ENCODE peak calls at places on chromosome 6, in ten cellular contexts. R is spleen, L is K562, O is sigmoid colon, E is breast epithelium, W is HepG2, T is GM12878, I is stomach, F is HCT116, U is H1. N is an unnamed sample.
A peak's percentile ranks its signal among the peaks of the same experiment; 100 is the strongest.

GRCh38 chr6:150142657-150143501 is at the start of gene PPP1R14C:
- DNase-seq in R (no peak), L (peak; percentile 92), O (no peak), E (no peak), W (no peak), T (no peak), I (no peak), F (no peak), U (no peak), N (peak; percentile 60)

GRCh38 chr6:25237579-25237978 is 41.6 kb upstream of the CARMIL1 start:
- DNase-seq in R (no peak), L (no peak), O (no peak), E (no peak), W (no peak), T (no peak), I (no peak), F (no peak), U (no peak), N (no peak)

GRCh38 chr6:13766201-13766634 is 48.1 kb downstream of the MCUR1 start:
- DNase-seq in R (no peak), L (peak; percentile 29), O (peak; percentile 41), E (no peak), W (no peak), T (no peak), I (no peak), F (peak; percentile 29), U (no peak), N (no peak)

GRCh38 chr6:56842602-56843475 is 112.1 kb upstream of the BEND6 start:
- DNase-seq in R (peak; percentile 79), L (no peak), O (peak; percentile 67), E (no peak), W (no peak), T (no peak), I (no peak), F (no peak), U (no peak), N (no peak)

GRCh38 chr6:25931411-25931709 is 869 bp upstream of the SLC17A2 start:
- DNase-seq in R (no peak), L (no peak), O (no peak), E (no peak), W (no peak), T (no peak), I (no peak), F (no peak), U (no peak), N (no peak)

GRCh38 chr6:116476021-116476678 is 15.0 kb downstream of the CALHM6 start:
- DNase-seq in R (no peak), L (no peak), O (no peak), E (no peak), W (peak; percentile 27), T (peak; percentile 62), I (no peak), F (no peak), U (no peak), N (peak; percentile 29)

GRCh38 chr6:158122048-158122447 is 46.0 kb downstream of the SERAC1 start:
- DNase-seq in R (no peak), L (no peak), O (no peak), E (no peak), W (peak; percentile 56), T (no peak), I (no peak), F (no peak), U (no peak), N (no peak)

GRCh38 chr6:51951924-51952323 is 135.5 kb downstream of the PKHD1 start:
- DNase-seq in R (no peak), L (no peak), O (no peak), E (no peak), W (no peak), T (no peak), I (no peak), F (no peak), U (no peak), N (no peak)

GRCh38 chr6:91711518-91711917 is 1124.6 kb upstream of the MAP3K7 start:
- DNase-seq in R (no peak), L (no peak), O (no peak), E (no peak), W (no peak), T (no peak), I (no peak), F (no peak), U (no peak), N (no peak)

GRCh38 chr6:147071786-147072185 is 132.4 kb upstream of the STXBP5 start:
- DNase-seq in R (no peak), L (no peak), O (no peak), E (no peak), W (no peak), T (no peak), I (no peak), F (no peak), U (no peak), N (no peak)

GRCh38 chr6:76416821-76417605 is 344.6 kb upstream of the IMPG1 start:
- DNase-seq in R (no peak), L (no peak), O (no peak), E (no peak), W (no peak), T (no peak), I (no peak), F (no peak), U (no peak), N (no peak)

GRCh38 chr6:51927450-51927849 is 160.0 kb downstream of the PKHD1 start:
- DNase-seq in R (no peak), L (no peak), O (no peak), E (no peak), W (no peak), T (no peak), I (no peak), F (no peak), U (no peak), N (no peak)

DNA sequence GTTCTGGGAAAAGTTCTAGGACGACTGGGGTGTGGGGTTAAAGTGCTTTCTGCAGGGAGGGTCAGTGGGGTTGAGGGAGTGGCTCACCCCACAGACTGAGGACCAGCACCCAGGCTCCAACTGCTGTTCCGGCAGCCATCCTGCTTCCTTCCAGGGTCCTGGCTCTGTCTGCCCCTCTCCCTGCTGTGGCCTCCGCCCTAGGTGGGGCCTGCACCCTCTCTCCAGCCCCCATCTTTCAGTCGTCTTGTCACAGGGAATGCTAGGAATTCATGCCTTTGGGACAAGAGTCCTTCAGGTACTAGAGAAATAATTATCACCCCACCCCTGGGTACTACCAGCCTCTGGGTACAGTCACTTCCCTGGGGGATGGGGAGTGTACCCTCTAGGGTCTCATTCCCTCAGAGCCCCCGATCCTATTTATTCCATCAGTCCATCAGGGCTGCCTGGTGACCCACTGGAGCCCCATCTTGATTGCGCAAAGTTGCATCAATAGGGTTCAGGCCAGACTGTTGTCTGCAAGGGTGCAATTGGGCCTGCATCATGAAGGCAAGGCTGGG is at the start of gene AGER:
- DNase-seq in R (peak; percentile 64), L (no peak), O (no peak), E (no peak), W (no peak), T (no peak), I (no peak), F (no peak), U (no peak), N (no peak)
- TF ChIP-seq POLR2A in R (no peak), L (peak; percentile 71), O (no peak), E (no peak), W (peak; percentile 44), T (peak; percentile 49), I (no peak), F (no peak), U (peak; percentile 53), N (no peak)

DNA sequence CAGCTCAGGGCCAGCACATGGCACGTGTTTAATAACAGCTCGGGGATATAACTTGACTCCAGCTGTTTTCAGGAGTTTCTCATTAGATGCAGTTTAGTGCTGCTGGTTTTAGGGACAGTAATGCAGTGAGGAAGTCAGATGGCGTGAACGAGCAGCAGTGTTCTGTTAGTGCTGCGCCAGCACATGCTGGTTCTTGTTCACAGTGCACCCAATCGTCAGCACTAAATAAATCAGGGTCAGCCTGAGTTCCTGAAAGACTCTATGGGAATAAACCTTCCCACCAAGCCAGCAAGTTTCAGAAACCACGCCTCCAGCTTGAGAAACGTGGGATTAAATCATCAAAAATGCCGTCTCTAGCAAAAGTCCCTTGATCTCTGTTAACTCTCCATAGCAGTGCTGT is 235.9 kb upstream of the SUPT3H start:
- DNase-seq in R (no peak), L (no peak), O (peak; percentile 79), E (no peak), W (no peak), T (no peak), I (no peak), F (no peak), U (no peak), N (no peak)
- TF ChIP-seq POLR2AphosphoS5 in R (no peak), L (no peak), O (no peak), E (no peak), W (no peak), T (no peak), I (peak; percentile 7), F (no peak), U (no peak), N (peak; percentile 71)

DNA sequence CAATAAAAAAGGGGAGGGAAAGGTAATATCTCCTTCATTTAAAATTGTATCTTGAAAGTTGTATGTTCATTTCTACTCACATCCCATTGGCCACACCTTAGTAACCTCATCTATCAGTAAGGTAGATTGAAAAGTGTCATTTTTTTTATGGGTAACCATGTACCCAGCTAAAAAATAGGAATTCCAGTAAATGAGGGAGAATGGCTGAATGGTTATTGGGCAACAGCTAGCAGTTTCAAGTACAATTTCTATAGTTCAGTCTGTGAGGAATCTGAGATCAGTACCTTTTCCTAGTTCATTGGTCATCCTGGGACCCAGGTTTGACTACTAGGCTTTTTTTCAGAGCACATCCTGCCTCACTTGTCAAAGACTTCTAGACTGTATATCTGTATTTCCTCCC is 28.3 kb downstream of the PHF3 start:
- DNase-seq in R (no peak), L (no peak), O (no peak), E (no peak), W (no peak), T (no peak), I (no peak), F (no peak), U (no peak), N (no peak)
- H3K4me3 ChIP-seq in R (no peak overlapping the region), L (no peak overlapping the region), O (no peak overlapping the region), E (no peak overlapping the region), W (no peak overlapping the region), T (no peak overlapping the region), I (no peak overlapping the region), F (no peak overlapping the region), U (no peak overlapping the region), N (no peak overlapping the region)

DNA sequence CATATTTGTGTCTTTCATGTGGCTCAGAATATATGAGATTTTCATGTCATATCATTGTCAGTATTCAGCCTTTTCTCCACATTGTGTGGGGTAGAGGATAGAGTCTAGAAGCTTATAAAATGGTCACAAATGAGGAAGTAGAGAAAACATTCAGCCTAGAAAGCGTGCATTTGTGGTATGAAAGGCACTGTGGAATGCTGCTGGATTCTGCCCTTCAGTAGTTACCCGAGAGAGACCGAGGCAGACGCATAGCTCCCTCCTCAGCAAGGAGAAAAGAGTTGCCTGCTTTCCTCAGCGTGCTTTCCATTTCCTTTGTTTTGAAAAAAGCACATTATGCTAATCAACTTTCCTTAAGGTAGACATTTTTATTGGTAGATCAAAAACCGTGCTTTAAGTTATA is 28.7 kb downstream of the MYB start:
- DNase-seq in R (no peak), L (no peak), O (no peak), E (no peak), W (no peak), T (no peak), I (no peak), F (no peak), U (no peak), N (no peak)
- TF ChIP-seq POLR2A in R (no peak), L (no peak), O (no peak), E (no peak), W (no peak), T (no peak), I (no peak), F (no peak), U (no peak), N (no peak)